ENCODE peak calls at places on chromosomes 4 and X, in nine cellular contexts. A is NCI-H2029 treated with DMSO at 0.1 percent for 48 hours, T is psoas muscle, Q is cardiac septum, S is retinal pigment epithelial cell, J is islet precursor cell, C is posterior cingulate gyrus, D is T-helper 2 cell, K is upper lobe of right lung. Y is an unnamed sample.

GRCh38 chr4:69214716-69215115 is at the start of gene UGT2B11:
- DNase-seq in A (no peak), Q (no peak), T (no peak), K (no peak), S (no peak), C (no peak), J (no peak), D (no peak), Y (no peak)

GRCh38 chr4:48944252-48944651 is 37.7 kb upstream of the OCIAD2 start:
- DNase-seq in Q (no peak), J (peak; percentile 65), C (no peak), D (no peak), T (no peak), S (no peak), A (peak; percentile 23), K (no peak), Y (no peak)

GRCh38 chr4:242121-242848 is 63.0 kb downstream of the ZNF732 start:
- DNase-seq in T (peak; percentile 59), Q (peak; percentile 79), D (peak; percentile 58), A (peak; percentile 85), C (peak; percentile 53), K (peak; percentile 69), J (no peak), S (no peak), Y (no peak)

GRCh38 chr4:181418491-181418890 is 824.7 kb upstream of the TENM3 start:
- DNase-seq in Q (no peak), A (peak; percentile 32), S (no peak), J (no peak), D (no peak), T (no peak), K (no peak), C (no peak), Y (no peak)

GRCh38 chrX:150848914-150849365 is 49.5 kb downstream of the CD99L2 start:
- DNase-seq in J (no peak), C (no peak), K (peak; percentile 56), A (peak; percentile 81), T (no peak), Q (no peak), D (no peak), S (no peak), Y (no peak)

GRCh38 chrX:50707955-50708694 is 105.9 kb downstream of the SHROOM4 start:
- DNase-seq in C (no peak), A (no peak), Q (no peak), K (no peak), J (no peak), D (no peak), T (no peak), S (no peak), Y (no peak)

GRCh38 chr4:148007303-148007702 is 275.4 kb downstream of the ARHGAP10 start:
- DNase-seq in A (no peak), J (peak; percentile 85), T (no peak), Q (no peak), K (no peak), D (no peak), S (peak; percentile 83), C (no peak), Y (peak; percentile 94)

GRCh38 chr4:7813674-7814073 is 126.0 kb downstream of the AFAP1 start:
- DNase-seq in S (no peak), T (no peak), K (no peak), A (no peak), J (no peak), C (no peak), Q (no peak), D (no peak), Y (no peak)

GRCh38 chr4:182679531-182679930 is 237.7 kb downstream of the DCTD start:
- DNase-seq in T (no peak), A (no peak), Q (no peak), J (no peak), S (no peak), K (no peak), C (no peak), D (no peak), Y (no peak)

GRCh38 chr4:126267689-126268088 is 952.9 kb downstream of the FAT4 start:
- DNase-seq in K (no peak), T (no peak), S (no peak), A (no peak), Q (no peak), D (no peak), J (no peak), C (no peak), Y (no peak)

GRCh38 chrX:153903991-153904957 is at the start of gene AVPR2:
- DNase-seq in Q (no peak), A (no peak), T (no peak), C (no peak), S (no peak), D (no peak), J (no peak), K (no peak), Y (no peak)

GRCh38 chr4:103091601-103092223 is 7.9 kb downstream of the BDH2 start:
- DNase-seq in D (peak; percentile 16), Q (no peak), C (no peak), T (no peak), S (no peak), K (no peak), J (no peak), A (peak; percentile 15), Y (no peak)

GRCh38 chr4:65021737-65022136 is 612.5 kb upstream of the TECRL start:
- DNase-seq in S (no peak), K (no peak), D (no peak), J (no peak), A (no peak), Q (no peak), C (no peak), T (no peak), Y (no peak)

GRCh38 chr4:124055896-124056295 is 656.6 kb downstream of the ANKRD50 start:
- DNase-seq in Q (no peak), C (no peak), S (no peak), T (no peak), J (no peak), A (no peak), K (no peak), D (no peak), Y (no peak)

GRCh38 chr4:123987408-123987807 is 590.8 kb downstream of the SPRY1 start:
- DNase-seq in C (no peak), K (no peak), Q (no peak), T (no peak), A (no peak), D (no peak), J (no peak), S (no peak), Y (no peak)

GRCh38 chr4:37415845-37416369 is 171.4 kb downstream of the NWD2 start:
- DNase-seq in T (no peak), Q (no peak), C (no peak), S (no peak), J (peak; percentile 83), D (no peak), A (no peak), K (no peak), Y (no peak)

GRCh38 chr4:40199999-40200880 is 3.4 kb downstream of the RHOH start:
- DNase-seq in D (peak; percentile 68), K (no peak), S (no peak), Q (no peak), C (no peak), T (no peak), J (no peak), A (no peak), Y (peak; percentile 85)

GRCh38 chrX:69795702-69796101 is 179.8 kb downstream of the EDA start:
- DNase-seq in D (no peak), J (no peak), S (no peak), T (no peak), Q (no peak), K (no peak), A (no peak), C (no peak), Y (no peak)

GRCh38 chr4:145735330-145735638 is 55.3 kb downstream of the C4orf51 start:
- DNase-seq in J (peak; percentile 97), S (peak; percentile 77), K (no peak), T (no peak), Q (no peak), A (no peak), C (no peak), D (no peak), Y (no peak)

GRCh38 chr4:144174401-144175067 is 34.0 kb upstream of the GYPA start:
- DNase-seq in Q (no peak), S (no peak), C (no peak), D (no peak), K (no peak), T (no peak), A (peak; percentile 61), J (no peak), Y (no peak)

GRCh38 chr4:182589100-182589499 is 328.1 kb downstream of the DCTD start:
- DNase-seq in Q (no peak), T (no peak), K (no peak), C (no peak), J (no peak), A (no peak), D (no peak), S (no peak), Y (no peak)

GRCh38 chr4:7727727-7728126 is 211.9 kb downstream of the AFAP1 start:
- DNase-seq in J (no peak), C (no peak), Q (no peak), D (no peak), A (no peak), S (no peak), K (no peak), T (no peak), Y (no peak)

GRCh38 chr4:99917575-99917974 is 23.3 kb upstream of the LAMTOR3 start:
- DNase-seq in S (no peak), J (no peak), A (no peak), T (no peak), K (no peak), C (no peak), Q (no peak), D (no peak), Y (no peak)

GRCh38 chrX:108642273-108642628 is 94.1 kb downstream of the IRS4 start:
- DNase-seq in Q (no peak), A (no peak), S (no peak), C (no peak), J (no peak), T (no peak), D (no peak), K (no peak), Y (no peak)

GRCh38 chr4:118557298-118557851 is 127.8 kb upstream of the METTL14 start:
- DNase-seq in K (no peak), T (no peak), D (no peak), A (peak; percentile 60), S (peak; percentile 56), Q (no peak), J (peak; percentile 86), C (no peak), Y (no peak)

GRCh38 chr4:183158062-183158461 is 59.0 kb downstream of the WWC2 start:
- DNase-seq in T (no peak), D (no peak), S (no peak), C (no peak), K (no peak), Q (no peak), J (no peak), A (no peak), Y (no peak)

GRCh38 chr4:113449407-113449974 is 312.0 kb downstream of the CAMK2D start:
- DNase-seq in K (no peak), S (no peak), A (no peak), Q (no peak), C (no peak), D (no peak), T (no peak), J (no peak), Y (no peak)

GRCh38 chrX:103215037-103215767 is at the start of gene BEX4:
- DNase-seq in C (peak; percentile 84), D (peak; percentile 69), Q (peak; percentile 91), A (peak; percentile 28), S (peak; percentile 23), J (peak; percentile 94), T (peak; percentile 85), K (peak; percentile 91), Y (no peak)

GRCh38 chrX:28581522-28581921 is 5.7 kb upstream of the IL1RAPL1 start:
- DNase-seq in J (no peak), A (no peak), D (no peak), T (no peak), K (no peak), C (no peak), S (no peak), Q (no peak), Y (no peak)

GRCh38 chr4:76801621-76802545 is 96.1 kb downstream of the SOWAHB start:
- DNase-seq in S (no peak), D (no peak), J (peak; percentile 92), C (no peak), T (no peak), Q (no peak), K (no peak), A (no peak), Y (no peak)

GRCh38 chrX:133171962-133172708 is 46.0 kb downstream of the TFDP3 start:
- DNase-seq in T (no peak), Q (no peak), C (no peak), A (peak; percentile 21), K (no peak), D (no peak), J (no peak), S (no peak), Y (no peak)